ENCODE peak calls at places on chromosomes 6 and 20, in ten cellular contexts. One of them, this sample, is unnamed.

GRCh38 chr6:131250121-131250520 is 114.9 kb downstream of the AKAP7 start:
- DNase-seq in EL: peak; percentile 47
- DNase-seq in pancreas: peak; percentile 70
- DNase-seq in upper lobe of left lung: no peak
- DNase-seq in non-pigmented ciliary epithelial cell: peak; percentile 11
- DNase-seq in psoas muscle: peak; percentile 48
- DNase-seq in thoracic aorta: no peak
- DNase-seq in MCF 10A: no peak
- DNase-seq in H7: peak; percentile 16
- DNase-seq in amniotic epithelial cell: peak; percentile 57
- DNase-seq in this sample: no peak

GRCh38 chr6:41371461-41371991 is 36.1 kb downstream of the NCR2 start:
- DNase-seq in EL: peak; percentile 66
- DNase-seq in pancreas: no peak
- DNase-seq in upper lobe of left lung: peak; percentile 85
- DNase-seq in non-pigmented ciliary epithelial cell: no peak
- DNase-seq in psoas muscle: peak; percentile 51
- DNase-seq in thoracic aorta: no peak
- DNase-seq in MCF 10A: no peak
- DNase-seq in H7: peak; percentile 83
- DNase-seq in amniotic epithelial cell: peak; percentile 52
- DNase-seq in this sample: no peak

GRCh38 chr20:48384147-48384818 is 443.5 kb downstream of the PREX1 start:
- DNase-seq in EL: no peak
- DNase-seq in pancreas: no peak
- DNase-seq in upper lobe of left lung: no peak
- DNase-seq in non-pigmented ciliary epithelial cell: no peak
- DNase-seq in psoas muscle: no peak
- DNase-seq in thoracic aorta: no peak
- DNase-seq in MCF 10A: peak; percentile 8
- DNase-seq in H7: peak; percentile 97
- DNase-seq in amniotic epithelial cell: no peak
- DNase-seq in this sample: no peak

GRCh38 chr6:105015482-105015881 is 58.6 kb downstream of the LIN28B start:
- DNase-seq in EL: peak; percentile 80
- DNase-seq in pancreas: no peak
- DNase-seq in upper lobe of left lung: no peak
- DNase-seq in non-pigmented ciliary epithelial cell: peak; percentile 54
- DNase-seq in psoas muscle: no peak
- DNase-seq in thoracic aorta: no peak
- DNase-seq in MCF 10A: no peak
- DNase-seq in H7: no peak
- DNase-seq in amniotic epithelial cell: peak; percentile 82
- DNase-seq in this sample: no peak

GRCh38 chr6:52286798-52287432 is 2.4 kb upstream of the MCM3 start:
- DNase-seq in EL: peak; percentile 79
- DNase-seq in pancreas: peak; percentile 63
- DNase-seq in upper lobe of left lung: no peak
- DNase-seq in non-pigmented ciliary epithelial cell: peak; percentile 37
- DNase-seq in psoas muscle: peak; percentile 60
- DNase-seq in thoracic aorta: peak; percentile 33
- DNase-seq in MCF 10A: peak; percentile 81
- DNase-seq in H7: peak; percentile 67
- DNase-seq in amniotic epithelial cell: peak; percentile 74
- DNase-seq in this sample: peak; percentile 71

GRCh38 chr20:51749674-51750036 is 18.5 kb downstream of the ATP9A start:
- DNase-seq in EL: peak; percentile 49
- DNase-seq in pancreas: no peak
- DNase-seq in upper lobe of left lung: no peak
- DNase-seq in non-pigmented ciliary epithelial cell: no peak
- DNase-seq in psoas muscle: no peak
- DNase-seq in thoracic aorta: no peak
- DNase-seq in MCF 10A: peak; percentile 67
- DNase-seq in H7: no peak
- DNase-seq in amniotic epithelial cell: peak; percentile 41
- DNase-seq in this sample: no peak

GRCh38 chr6:7803219-7803618 is 77.3 kb downstream of the BMP6 start:
- DNase-seq in EL: no peak
- DNase-seq in pancreas: no peak
- DNase-seq in upper lobe of left lung: no peak
- DNase-seq in non-pigmented ciliary epithelial cell: no peak
- DNase-seq in psoas muscle: no peak
- DNase-seq in thoracic aorta: no peak
- DNase-seq in MCF 10A: no peak
- DNase-seq in H7: no peak
- DNase-seq in amniotic epithelial cell: peak; percentile 5
- DNase-seq in this sample: no peak

GRCh38 chr20:62596486-62596885 is 45.8 kb upstream of the SLCO4A1 start:
- DNase-seq in EL: no peak
- DNase-seq in pancreas: no peak
- DNase-seq in upper lobe of left lung: no peak
- DNase-seq in non-pigmented ciliary epithelial cell: no peak
- DNase-seq in psoas muscle: no peak
- DNase-seq in thoracic aorta: no peak
- DNase-seq in MCF 10A: no peak
- DNase-seq in H7: no peak
- DNase-seq in amniotic epithelial cell: no peak
- DNase-seq in this sample: no peak

GRCh38 chr6:35725721-35726438 is 11.0 kb upstream of the ARMC12 start:
- DNase-seq in EL: no peak
- DNase-seq in pancreas: peak; percentile 55
- DNase-seq in upper lobe of left lung: no peak
- DNase-seq in non-pigmented ciliary epithelial cell: no peak
- DNase-seq in psoas muscle: peak; percentile 93
- DNase-seq in thoracic aorta: no peak
- DNase-seq in MCF 10A: peak; percentile 94
- DNase-seq in H7: peak; percentile 33
- DNase-seq in amniotic epithelial cell: peak; percentile 97
- DNase-seq in this sample: no peak

GRCh38 chr6:114390176-114390575 is 47.4 kb upstream of the HS3ST5 start:
- DNase-seq in EL: no peak
- DNase-seq in pancreas: no peak
- DNase-seq in upper lobe of left lung: no peak
- DNase-seq in non-pigmented ciliary epithelial cell: no peak
- DNase-seq in psoas muscle: no peak
- DNase-seq in thoracic aorta: no peak
- DNase-seq in MCF 10A: no peak
- DNase-seq in H7: no peak
- DNase-seq in amniotic epithelial cell: no peak
- DNase-seq in this sample: no peak